ENCODE peak calls at places on chromosomes 7 and 10, in nine cellular contexts. G is H7, M is A673, P is lower lobe of right lung, J is AG04450, E is osteoblast, S is GM23338, O is heart left ventricle, C is GM12865. I is an unnamed sample.

GRCh38 chr7:137873524-137873923 is 26.8 kb upstream of the DGKI start:
- DNase-seq in S (no peak), P (no peak), M (no peak), J (no peak), G (no peak), O (no peak), E (peak; percentile 87), C (peak; percentile 45), I (peak; percentile 65)

GRCh38 chr10:7388602-7389001 is 22.2 kb downstream of the SFMBT2 start:
- DNase-seq in M (no peak), P (no peak), E (no peak), G (no peak), C (peak; percentile 25), J (no peak), O (no peak), S (no peak), I (no peak)

GRCh38 chr10:98361636-98362035 is 53.3 kb downstream of the PYROXD2 start:
- DNase-seq in O (no peak), P (no peak), S (no peak), M (no peak), E (no peak), C (no peak), G (no peak), J (no peak), I (no peak)

GRCh38 chr10:82961864-82962263 is 1086.9 kb downstream of the NRG3 start:
- DNase-seq in G (no peak), O (no peak), E (no peak), J (no peak), C (no peak), P (no peak), S (peak; percentile 54), M (no peak), I (no peak)

GRCh38 chr10:93565421-93565820 is 1.0 kb upstream of the FFAR4 start:
- DNase-seq in C (no peak), E (no peak), O (no peak), J (no peak), M (no peak), G (no peak), S (no peak), P (peak; percentile 63), I (no peak)

GRCh38 chr7:27101188-27101905 is 1.1 kb downstream of the HOXA2 start:
- DNase-seq in G (peak; percentile 52), J (no peak), E (no peak), M (no peak), O (no peak), S (no peak), P (no peak), C (no peak), I (no peak)

GRCh38 chr10:111018021-111018420 is 58.8 kb upstream of the ADRA2A start:
- DNase-seq in J (no peak), S (no peak), M (no peak), C (no peak), G (no peak), O (no peak), E (no peak), P (no peak), I (no peak)

GRCh38 chr7:148783801-148784527 is 85.3 kb downstream of the CUL1 start:
- DNase-seq in G (no peak), O (no peak), P (no peak), S (no peak), M (no peak), J (no peak), E (no peak), C (no peak), I (no peak)

GRCh38 chr7:155590215-155591023 is 44.1 kb upstream of the CNPY1 start:
- DNase-seq in M (no peak), C (peak; percentile 76), G (no peak), J (no peak), E (peak; percentile 64), O (no peak), P (peak; percentile 93), S (peak; percentile 59), I (no peak)

GRCh38 chr7:65951837-65952578 is 30.0 kb downstream of the GUSB start:
- DNase-seq in O (no peak), E (no peak), P (peak; percentile 55), S (no peak), M (peak; percentile 30), C (no peak), G (no peak), J (no peak), I (no peak)

GRCh38 chr7:18894155-18894554 is 223.3 kb downstream of the TWIST1 start:
- DNase-seq in J (no peak), E (no peak), S (peak; percentile 37), M (no peak), P (no peak), C (no peak), O (no peak), G (peak; percentile 7), I (no peak)

GRCh38 chr7:50393547-50394252 is 56.5 kb downstream of the FIGNL1 start:
- DNase-seq in P (no peak), S (no peak), J (no peak), O (no peak), E (no peak), G (no peak), M (no peak), C (peak; percentile 73), I (no peak)

GRCh38 chr7:107044347-107045194 is at the start of gene PRKAR2B:
- DNase-seq in J (peak; percentile 27), C (peak; percentile 55), M (peak; percentile 88), S (peak; percentile 90), G (peak; percentile 97), E (peak; percentile 95), P (peak; percentile 72), O (peak; percentile 84), I (peak; percentile 76)

GRCh38 chr10:68829952-68830351 is 2.6 kb downstream of the STOX1 start:
- DNase-seq in S (no peak), E (no peak), J (no peak), C (no peak), M (no peak), O (no peak), P (no peak), G (no peak), I (no peak)

GRCh38 chr7:33534830-33535229 is 370.5 kb upstream of the BMPER start:
- DNase-seq in G (peak; percentile 36), J (peak; percentile 6), M (no peak), C (no peak), E (no peak), O (no peak), P (no peak), S (peak; percentile 59), I (no peak)

GRCh38 chr10:43254881-43255643 is 11.8 kb downstream of the RASGEF1A start:
- DNase-seq in E (peak; percentile 85), M (no peak), P (peak; percentile 44), S (no peak), C (no peak), G (peak; percentile 48), O (peak; percentile 7), J (no peak), I (no peak)

DNA sequence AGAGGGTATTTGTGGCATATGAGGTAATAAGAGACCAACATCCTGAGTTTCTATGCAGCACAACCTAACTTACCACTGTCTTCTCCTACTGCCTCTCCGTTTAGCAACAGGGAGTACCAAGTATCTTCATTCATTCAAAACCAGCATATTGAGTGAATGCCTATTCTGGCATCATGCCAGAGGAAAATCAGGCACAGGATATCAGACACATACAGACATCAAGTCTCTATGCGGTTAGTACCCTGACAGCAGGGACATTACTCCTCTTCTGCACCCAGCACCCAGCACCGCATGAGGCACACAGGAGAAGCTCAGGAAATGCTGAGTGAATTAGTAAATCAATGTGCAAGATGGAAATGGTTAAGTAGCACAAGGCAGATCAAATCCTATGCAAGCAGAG is 146.2 kb downstream of the PLXNA4 start:
- DNase-seq in S (no peak), G (no peak), C (no peak), J (no peak), O (no peak), P (no peak), M (no peak), E (no peak), I (no peak)
- H3K4me3 ChIP-seq in S (no peak overlapping the region), G (no peak overlapping the region), C (no peak overlapping the region), J (no peak overlapping the region), O (no peak overlapping the region), P (no peak overlapping the region), M (no peak overlapping the region), E (no peak overlapping the region), I (no peak overlapping the region)

DNA sequence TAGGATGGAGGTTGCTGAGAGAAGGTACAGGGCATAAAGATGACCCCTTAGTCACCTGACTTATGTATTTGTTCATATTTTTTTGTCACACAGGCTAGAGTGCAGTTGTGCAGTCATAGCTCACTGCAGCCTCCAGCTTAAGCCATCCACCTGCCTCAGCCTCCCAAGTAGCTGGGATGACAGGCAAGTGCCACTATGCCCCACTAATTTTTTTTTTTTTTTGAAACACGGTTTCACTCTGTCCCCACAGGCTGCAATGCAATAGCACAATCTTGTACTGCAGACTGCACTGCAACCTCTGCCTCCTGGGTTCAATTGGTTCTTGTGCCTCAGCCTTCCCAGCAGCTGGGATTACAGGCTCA is 1.8 kb downstream of the MBLAC1 start:
- DNase-seq in M (no peak), S (no peak), G (no peak), J (no peak), O (no peak), E (no peak), C (no peak), P (no peak), I (no peak)
- H3K4me3 ChIP-seq in M (no peak overlapping the region), S (no peak overlapping the region), G (no peak overlapping the region), J (no peak overlapping the region), O (no peak overlapping the region), E (no peak overlapping the region), C (no peak overlapping the region), P (no peak overlapping the region), I (no peak overlapping the region)

GRCh38 chr10:79056736-79057391 is 11.9 kb upstream of the ZMIZ1 start:
- DNase-seq in M (no peak), S (peak; percentile 64), J (no peak), E (peak; percentile 22), P (peak; percentile 26), O (no peak), C (no peak), G (peak; percentile 86), I (no peak)
- H3K4me3 ChIP-seq in M (no peak overlapping the region), S (no peak overlapping the region), J (no peak overlapping the region), E (no peak overlapping the region), P (no peak overlapping the region), O (no peak overlapping the region), C (no peak overlapping the region), G (no peak overlapping the region), I (no peak overlapping the region)

GRCh38 chr10:871951-872403 is 59.5 kb downstream of the LARP4B start:
- DNase-seq in C (no peak), E (no peak), O (no peak), P (no peak), M (no peak), S (no peak), G (no peak), J (no peak), I (no peak)

GRCh38 chr10:870564-871166 is 60.8 kb downstream of the LARP4B start:
- DNase-seq in J (no peak), O (no peak), C (peak; percentile 21), S (no peak), G (no peak), P (no peak), M (no peak), E (no peak), I (no peak)

GRCh38 chr10:869171-869570 is 62.3 kb downstream of the LARP4B start:
- DNase-seq in M (no peak), S (no peak), G (no peak), P (no peak), C (no peak), E (no peak), J (no peak), O (no peak), I (no peak)

GRCh38 chr10:876442-876841 is 55.1 kb downstream of the LARP4B start:
- DNase-seq in S (no peak), P (no peak), C (no peak), E (no peak), M (no peak), G (no peak), J (no peak), O (no peak), I (no peak)

GRCh38 chr10:873020-873419 is 58.5 kb downstream of the LARP4B start:
- DNase-seq in O (peak; percentile 38), E (no peak), G (no peak), P (no peak), S (no peak), J (no peak), C (no peak), M (no peak), I (no peak)
- H3K4me3 ChIP-seq in O (peak overlapping the region; percentile 34), E (no peak overlapping the region), G (no peak overlapping the region), P (no peak overlapping the region), S (no peak overlapping the region), J (no peak overlapping the region), C (no peak overlapping the region), M (no peak overlapping the region), I (no peak overlapping the region)

I was measured in SJSA1.